ENCODE peak calls at places on chromosomes 4 and X, in six cellular contexts. E is GM12878, T is H1, Q is K562, A is SK-N-SH, Y is HepG2. N is an unnamed sample.

GRCh38 chrX:116204947-116205346 is 34.4 kb downstream of the AGTR2 start:
- DNase-seq in E (no peak), T (no peak), Q (peak), A (peak), Y (peak), N (no peak)

GRCh38 chr4:118834960-118835895 is 698 bp downstream of the SEC24D start:
- DNase-seq in E (peak), T (no peak), Q (peak), A (peak), Y (peak), N (no peak)

GRCh38 chrX:95536111-95536510 is 1148.5 kb upstream of the DIAPH2 start:
- DNase-seq in E (no peak), T (no peak), Q (no peak), A (no peak), Y (no peak), N (no peak)

GRCh38 chr4:177047070-177047850 is 254.5 kb upstream of the VEGFC start:
- DNase-seq in E (no peak), T (no peak), Q (peak), A (peak), Y (peak), N (no peak)

GRCh38 chr4:170007113-170007512 is 19.1 kb downstream of the MFAP3L start:
- DNase-seq in E (no peak), T (no peak), Q (peak), A (no peak), Y (no peak), N (no peak)

GRCh38 chr4:35986537-35986936 is 257.8 kb downstream of the ARAP2 start:
- DNase-seq in E (no peak), T (no peak), Q (no peak), A (no peak), Y (no peak), N (no peak)

GRCh38 chrX:13837290-13837745 is 20.4 kb upstream of the GPM6B start:
- DNase-seq in E (no peak), T (no peak), Q (no peak), A (no peak), Y (no peak), N (no peak)

GRCh38 chrX:42269186-42269585 is 345.8 kb upstream of the CASK start:
- DNase-seq in E (no peak), T (no peak), Q (no peak), A (no peak), Y (no peak), N (no peak)

GRCh38 chr4:76035799-76036389 is at the start of gene CXCL11:
- DNase-seq in E (no peak), T (no peak), Q (no peak), A (no peak), Y (no peak), N (no peak)

GRCh38 chr4:113741971-113742370 is 19.6 kb downstream of the CAMK2D start:
- DNase-seq in E (no peak), T (no peak), Q (no peak), A (no peak), Y (no peak), N (no peak)

GRCh38 chr4:180610317-180610716 is 1632.9 kb upstream of the TENM3 start:
- DNase-seq in E (no peak), T (no peak), Q (no peak), A (no peak), Y (no peak), N (no peak)

GRCh38 chr4:112130903-112131302 is 14.4 kb upstream of the FAM241A start:
- DNase-seq in E (no peak), T (no peak), Q (no peak), A (no peak), Y (no peak), N (no peak)

GRCh38 chr4:158259955-158260575 is 49.8 kb downstream of the TMEM144 start:
- DNase-seq in E (no peak), T (no peak), Q (no peak), A (no peak), Y (peak), N (no peak)

GRCh38 chr4:21688596-21689265 is 259.8 kb downstream of the KCNIP4 start:
- DNase-seq in E (no peak), T (no peak), Q (no peak), A (no peak), Y (no peak), N (no peak)

GRCh38 chr4:147096667-147097604 is 151.3 kb upstream of the TTC29 start:
- DNase-seq in E (no peak), T (no peak), Q (peak), A (peak), Y (peak), N (no peak)

GRCh38 chrX:48560056-48560455 is 14.2 kb upstream of the RBM3 start:
- DNase-seq in E (no peak), T (no peak), Q (no peak), A (no peak), Y (no peak), N (no peak)

GRCh38 chrX:155718964-155719586 is 106.3 kb upstream of the TMLHE start:
- DNase-seq in E (no peak), T (no peak), Q (no peak), A (no peak), Y (no peak), N (no peak)

GRCh38 chr4:70508801-70509200 is 9.6 kb upstream of the AMTN start:
- DNase-seq in E (no peak), T (no peak), Q (no peak), A (no peak), Y (peak), N (no peak)

GRCh38 chrX:154029439-154029838 is 9.7 kb upstream of the IRAK1 start:
- DNase-seq in E (no peak), T (no peak), Q (no peak), A (no peak), Y (no peak), N (no peak)

GRCh38 chr4:82851902-82852750 is 38.8 kb downstream of the SEC31A start:
- DNase-seq in E (no peak), T (no peak), Q (peak), A (peak), Y (peak), N (no peak)

GRCh38 chr4:77045490-77045889 is 30.3 kb downstream of the CCNI start:
- DNase-seq in E (no peak), T (no peak), Q (peak), A (no peak), Y (no peak), N (no peak)

GRCh38 chr4:119139316-119139715 is 3.7 kb downstream of the MYOZ2 start:
- DNase-seq in E (no peak), T (no peak), Q (no peak), A (no peak), Y (no peak), N (no peak)

GRCh38 chr4:188127157-188127874 is 11.9 kb upstream of the TRIML1 start:
- DNase-seq in E (no peak), T (no peak), Q (no peak), A (no peak), Y (no peak), N (no peak)

GRCh38 chrX:24080670-24081069 is 25.9 kb downstream of the EIF2S3 start:
- DNase-seq in E (peak), T (no peak), Q (no peak), A (no peak), Y (no peak), N (no peak)

GRCh38 chr4:57442834-57443291 is 332.7 kb upstream of the IGFBP7 start:
- DNase-seq in E (no peak), T (peak), Q (peak), A (peak), Y (peak), N (no peak)

GRCh38 chrX:112851806-112852205 is 11.2 kb upstream of the AMOT start:
- DNase-seq in E (peak), T (no peak), Q (no peak), A (no peak), Y (no peak), N (no peak)

DNA sequence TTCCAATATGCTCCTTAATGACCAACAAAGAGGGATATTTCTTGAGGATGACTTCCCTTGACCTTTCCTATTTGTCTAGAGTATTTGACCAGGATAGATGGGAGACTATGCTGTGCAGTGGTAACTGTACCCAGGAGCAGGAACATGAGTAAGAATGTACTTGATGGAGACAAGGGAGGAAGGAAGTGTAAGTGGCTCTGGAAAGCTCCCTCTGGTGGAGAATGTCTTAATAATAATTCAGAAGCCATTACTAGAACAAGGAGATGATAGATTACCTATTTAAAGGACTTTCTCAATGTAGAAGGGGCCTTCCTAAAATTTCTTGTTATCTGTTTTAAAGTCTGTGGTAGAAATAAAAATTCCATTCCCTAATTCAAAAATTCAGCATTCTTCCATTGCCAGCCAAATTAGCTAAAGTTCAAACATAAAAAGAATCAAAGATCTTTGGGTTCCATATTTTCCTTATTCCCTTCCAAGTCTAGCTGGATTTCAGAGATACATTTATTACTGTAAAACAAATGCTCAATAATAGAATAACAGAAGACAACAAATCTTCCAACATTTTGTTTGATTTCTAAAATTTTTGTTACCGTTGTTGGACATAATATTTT is 83.8 kb downstream of the GRID2 start:
- DNase-seq in E (peak), T (peak), Q (no peak), A (peak), Y (peak), N (no peak)
- TF ChIP-seq TAF1 in E (no peak), T (no peak), Q (no peak), A (no peak), Y (no peak), N (no peak)

GRCh38 chr4:128287159-128287870 is at the start of gene PGRMC2:
- DNase-seq in E (no peak), T (no peak), Q (peak), A (peak), Y (no peak), N (peak)
- TF ChIP-seq POLR2AphosphoS5 in E (no peak), T (no peak), Q (peak), A (peak), Y (peak), N (peak)

GRCh38 chrX:110004210-110004609 is 1.3 kb downstream of the TMEM164 start:
- DNase-seq in E (no peak), T (no peak), Q (no peak), A (no peak), Y (peak), N (no peak)
- TF ChIP-seq TAF1 in E (no peak), T (no peak), Q (no peak), A (no peak), Y (no peak), N (no peak)

GRCh38 chr4:10225096-10225495 is 108.5 kb upstream of the WDR1 start:
- DNase-seq in E (no peak), T (no peak), Q (no peak), A (no peak), Y (no peak), N (no peak)

GRCh38 chr4:10223782-10224181 is 107.2 kb upstream of the WDR1 start:
- DNase-seq in E (no peak), T (no peak), Q (no peak), A (no peak), Y (no peak), N (no peak)

GRCh38 chr4:10232114-10232513 is 115.5 kb upstream of the WDR1 start:
- DNase-seq in E (no peak), T (no peak), Q (no peak), A (no peak), Y (no peak), N (no peak)

GRCh38 chr4:10226756-10227155 is 110.2 kb upstream of the WDR1 start:
- DNase-seq in E (no peak), T (no peak), Q (no peak), A (no peak), Y (no peak), N (no peak)
- TF ChIP-seq POLR2AphosphoS5 in E (no peak), T (no peak), Q (no peak), A (no peak), Y (no peak), N (no peak)

DNA sequence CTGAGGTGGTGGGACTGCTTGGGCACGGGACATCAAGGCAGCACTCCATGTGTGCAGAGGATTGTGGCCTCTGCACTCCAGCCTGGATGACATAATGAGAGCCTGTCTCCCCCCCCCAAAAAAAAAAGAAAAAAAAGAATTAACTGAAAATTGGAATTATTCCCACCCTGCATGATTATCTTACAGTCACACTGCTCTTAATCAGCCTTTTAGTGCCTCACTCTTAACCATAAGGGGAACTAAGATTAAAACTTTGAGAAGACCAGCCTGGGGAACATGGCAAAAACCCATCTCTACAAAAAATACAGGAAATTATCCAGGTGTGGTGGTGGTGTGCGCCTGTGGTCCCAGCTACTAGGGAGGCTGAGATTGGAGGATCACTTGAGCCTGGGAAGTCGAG is 94.6 kb downstream of the UBE2K start:
- DNase-seq in E (no peak), T (no peak), Q (no peak), A (no peak), Y (no peak), N (no peak)
- TF ChIP-seq TAF1 in E (no peak), T (no peak), Q (no peak), A (no peak), Y (no peak), N (no peak)

GRCh38 chrX:1421433-1422134 is 29.7 kb upstream of the SLC25A6 start:
- DNase-seq in E (no peak), T (no peak), Q (no peak), A (no peak), Y (no peak), N (no peak)
- TF ChIP-seq POLR2AphosphoS5 in E (no peak), T (peak), Q (no peak), A (no peak), Y (no peak), N (no peak)

DNA sequence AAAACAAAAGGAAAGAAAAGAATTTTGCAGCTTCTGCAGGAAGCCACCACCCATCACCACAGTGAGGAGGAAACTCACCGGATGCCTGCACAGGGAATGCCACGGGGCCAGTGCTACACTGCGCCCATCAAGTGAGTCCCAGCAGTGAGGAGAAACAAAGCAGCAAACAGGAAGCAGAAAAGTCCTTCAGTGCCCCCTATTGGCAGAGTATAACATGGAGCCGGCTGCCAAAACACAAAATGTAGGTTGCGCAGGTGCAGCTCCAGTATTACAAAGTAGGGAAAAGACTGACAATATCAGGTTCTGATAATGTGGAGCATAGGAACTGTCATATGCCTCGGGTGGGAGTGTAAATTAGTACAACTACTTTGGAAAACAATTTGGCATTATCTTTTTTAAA is 23.3 kb upstream of the SCML2 start:
- DNase-seq in E (no peak), T (no peak), Q (peak), A (peak), Y (peak), N (no peak)
- TF ChIP-seq TAF1 in E (no peak), T (no peak), Q (no peak), A (no peak), Y (no peak), N (no peak)

DNA sequence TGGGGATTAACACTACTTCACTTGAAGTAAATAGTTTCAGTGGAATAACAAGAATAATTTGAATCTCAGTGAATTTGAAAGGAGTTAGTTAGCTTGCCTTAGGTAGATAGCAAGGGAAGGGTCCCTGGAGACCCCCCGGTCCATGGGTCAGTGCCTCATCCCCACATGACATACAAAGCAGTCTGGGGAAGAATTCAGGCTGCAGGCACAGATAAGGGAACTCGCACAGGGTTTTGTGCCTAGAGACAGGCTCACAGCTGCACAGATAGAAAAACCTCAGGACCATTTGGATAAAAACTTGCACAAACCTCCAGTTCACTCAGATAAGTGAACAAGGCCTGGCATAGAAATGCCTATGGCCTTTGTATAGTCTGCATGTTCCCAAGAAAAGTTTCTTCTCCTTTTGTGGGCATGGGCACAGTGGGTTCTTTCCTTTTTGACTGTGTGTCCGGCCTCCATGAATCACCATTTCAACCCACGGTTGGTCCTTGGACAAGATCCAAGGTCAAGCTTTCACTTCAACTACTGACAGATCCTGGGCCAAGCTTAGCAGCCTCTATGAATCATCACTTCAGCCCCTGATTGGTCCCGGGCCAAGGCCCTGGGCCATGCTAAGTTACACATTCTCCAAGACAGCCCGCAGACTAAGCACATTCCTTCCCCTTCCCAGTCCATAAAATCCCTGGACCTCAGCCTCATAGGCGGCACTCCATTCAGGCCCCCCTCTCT is 108.3 kb upstream of the KLHL4 start:
- DNase-seq in E (no peak), T (no peak), Q (peak), A (no peak), Y (peak), N (no peak)
- TF ChIP-seq POLR2AphosphoS5 in E (no peak), T (no peak), Q (no peak), A (no peak), Y (no peak), N (no peak)